ENCODE peak calls at places on chromosomes 16 and 17, in eight cellular contexts. B is T-helper 17 cell; I is osteocyte; M is MG63; F is activated CD4-positive, alpha-beta T cell treated with anti-CD3 and anti-CD28 coated beads, Interleukin-2, amount 50 U/mL, for 1 hour; N is AG08396; W is GM19239; V is CD4-positive, alpha-beta T cell. D is an unnamed sample.

GRCh38 chr16:79372504-79373184 is 227.9 kb downstream of the MAF start:
- DNase-seq in V (no peak), M (peak), W (no peak), F (no peak), I (no peak), N (no peak), B (no peak), D (no peak)

GRCh38 chr16:72985148-72985882 is 62.6 kb downstream of the ZFHX3 start:
- DNase-seq in N (peak), I (no peak), V (no peak), M (no peak), W (no peak), F (no peak), B (no peak), D (peak)

GRCh38 chr16:970766-971581 is at the start of gene LMF1:
- DNase-seq in M (peak), I (peak), F (peak), W (peak), B (peak), V (peak), N (peak), D (peak)

GRCh38 chr17:17412331-17412730 is 64.5 kb upstream of the MED9 start:
- DNase-seq in F (no peak), N (peak), M (peak), W (no peak), I (no peak), V (no peak), B (no peak), D (no peak)

GRCh38 chr16:8655184-8655717 is 19.2 kb upstream of the ABAT start:
- DNase-seq in M (no peak), I (no peak), B (no peak), F (no peak), V (no peak), W (peak), N (no peak), D (no peak)

GRCh38 chr16:28863929-28864886 is 565 bp downstream of the SH2B1 start:
- DNase-seq in V (peak), N (peak), W (no peak), I (no peak), M (peak), F (peak), B (no peak), D (peak)

GRCh38 chr17:72117748-72118587 is 2.9 kb upstream of the SOX9 start:
- DNase-seq in B (no peak), M (no peak), N (no peak), W (no peak), V (no peak), I (no peak), F (no peak), D (peak)

GRCh38 chr17:34740516-34740915 is 161.1 kb downstream of the TMEM132E start:
- DNase-seq in F (no peak), V (no peak), I (peak), B (no peak), M (no peak), N (no peak), W (no peak), D (no peak)

GRCh38 chr17:42571435-42572225 is 4.7 kb downstream of the MLX start:
- DNase-seq in B (no peak), V (no peak), M (no peak), I (no peak), W (no peak), F (no peak), N (no peak), D (no peak)

GRCh38 chr17:76867578-76868175 is 527 bp upstream of the MGAT5B start:
- DNase-seq in F (no peak), B (no peak), N (no peak), M (no peak), W (no peak), I (no peak), V (no peak), D (no peak)

GRCh38 chr16:50602126-50602525 is 53.9 kb downstream of the NKD1 start:
- DNase-seq in M (no peak), W (no peak), I (no peak), N (no peak), V (no peak), F (no peak), B (no peak), D (no peak)

GRCh38 chr16:81446318-81447275 is 2.0 kb downstream of the CMIP start:
- DNase-seq in V (peak), N (peak), F (peak), I (no peak), B (no peak), M (peak), W (no peak), D (peak)

GRCh38 chr16:48099455-48099854 is 56.3 kb downstream of the ABCC12 start:
- DNase-seq in M (no peak), F (no peak), W (no peak), B (no peak), N (no peak), I (no peak), V (no peak), D (no peak)

GRCh38 chr16:50645858-50646257 is 35.3 kb downstream of the SNX20 start:
- DNase-seq in I (no peak), B (no peak), F (no peak), M (no peak), N (no peak), V (no peak), W (no peak), D (no peak)

GRCh38 chr17:3594056-3594810 is 15.0 kb downstream of the TRPV1 start:
- DNase-seq in F (no peak), N (peak), V (no peak), I (no peak), B (no peak), W (no peak), M (no peak), D (peak)

GRCh38 chr17:79545251-79546005 is 65.4 kb downstream of the RBFOX3 start:
- DNase-seq in N (no peak), M (no peak), B (no peak), I (no peak), V (no peak), F (no peak), W (no peak), D (no peak)

GRCh38 chr17:38572665-38573365 is 32.9 kb downstream of the SRCIN1 start:
- DNase-seq in I (no peak), B (no peak), F (no peak), W (no peak), N (no peak), M (no peak), V (no peak), D (peak)

GRCh38 chr16:29698484-29699323 is 19.7 kb downstream of the QPRT start:
- DNase-seq in I (no peak), N (no peak), W (no peak), B (no peak), M (no peak), F (no peak), V (no peak), D (no peak)

GRCh38 chr17:50521517-50521916 is 11.0 kb upstream of the EPN3 start:
- DNase-seq in B (no peak), I (no peak), N (no peak), V (no peak), M (no peak), F (no peak), W (no peak), D (no peak)

GRCh38 chr17:83128306-83129240 is 49.2 kb downstream of the METRNL start:
- DNase-seq in B (no peak), F (no peak), W (no peak), N (no peak), V (no peak), M (no peak), I (no peak), D (no peak)

GRCh38 chr17:41633498-41634197 is 9.3 kb upstream of the KRT17 start:
- DNase-seq in N (no peak), I (no peak), F (no peak), V (no peak), M (no peak), W (no peak), B (no peak), D (no peak)

GRCh38 chr17:81414751-81415516 is 19.7 kb downstream of the BAHCC1 start:
- DNase-seq in F (no peak), N (no peak), I (no peak), M (no peak), B (no peak), V (no peak), W (no peak), D (no peak)

GRCh38 chr17:80644588-80644987 is 100.0 kb downstream of the RPTOR start:
- DNase-seq in W (no peak), F (no peak), M (no peak), I (no peak), V (no peak), N (no peak), B (no peak), D (no peak)

GRCh38 chr17:60390223-60390622 is 1.7 kb downstream of the USP32 start:
- DNase-seq in I (no peak), F (no peak), V (no peak), B (no peak), W (no peak), N (peak), M (peak), D (no peak)

GRCh38 chr17:76431509-76431908 is 21.4 kb downstream of the UBE2O start:
- DNase-seq in F (no peak), I (no peak), N (no peak), M (no peak), W (no peak), B (no peak), V (no peak), D (no peak)

GRCh38 chr17:66953661-66954060 is 10.8 kb upstream of the CACNG4 start:
- DNase-seq in V (no peak), F (no peak), N (no peak), M (peak), W (no peak), B (no peak), I (no peak), D (no peak)

GRCh38 chr17:34988644-34989043 is 8.3 kb downstream of the LIG3 start:
- DNase-seq in M (no peak), V (no peak), F (no peak), N (no peak), B (no peak), W (no peak), I (no peak), D (no peak)

D was measured in midbrain.